ENCODE peak calls at places on chromosomes 7 and 10, in five cellular contexts. K is fibroblast of lung, Z is Calu3, Y is A549, I is PC-3. P is an unnamed sample.

GRCh38 chr10:5951167-5951711 is 26.1 kb downstream of the IL15RA start:
- DNase-seq in Y (no peak), K (peak), I (peak), Z (peak), P (no peak)

GRCh38 chr10:27197980-27198645 is 42.5 kb downstream of the ACBD5 start:
- DNase-seq in Y (no peak), Z (no peak), I (no peak), K (peak), P (no peak)

GRCh38 chr10:128924918-128925317 is 542.1 kb upstream of the MGMT start:
- DNase-seq in Z (no peak), Y (no peak), K (no peak), I (no peak), P (no peak)

GRCh38 chr10:30728127-30728526 is 98.6 kb upstream of the LYZL2 start:
- DNase-seq in Z (no peak), I (no peak), K (no peak), Y (no peak), P (no peak)

GRCh38 chr10:133141144-133141962 is 18.7 kb upstream of the KNDC1 start:
- DNase-seq in K (no peak), Z (no peak), Y (no peak), I (no peak), P (no peak)

GRCh38 chr10:84333864-84334451 is 5.6 kb downstream of the CCSER2 start:
- DNase-seq in Z (no peak), K (peak), Y (no peak), I (no peak), P (peak)

GRCh38 chr10:119688033-119688508 is 36.9 kb downstream of the BAG3 start:
- DNase-seq in Z (no peak), I (no peak), K (no peak), Y (no peak), P (peak)

GRCh38 chr7:2968616-2969397 is 74.9 kb downstream of the CARD11 start:
- DNase-seq in K (no peak), I (no peak), Y (no peak), Z (no peak), P (no peak)

GRCh38 chr7:140625908-140626868 is 14.4 kb downstream of the DENND2A start:
- DNase-seq in I (peak), Y (peak), K (peak), Z (no peak), P (no peak)

GRCh38 chr7:36127075-36127740 is 25.8 kb upstream of the EEPD1 start:
- DNase-seq in I (no peak), Y (no peak), K (no peak), Z (no peak), P (no peak)

GRCh38 chr10:79052311-79053080 is 16.3 kb upstream of the ZMIZ1 start:
- DNase-seq in I (peak), K (no peak), Y (peak), Z (no peak), P (no peak)

GRCh38 chr7:2757904-2758672 is 70.1 kb downstream of the AMZ1 start:
- DNase-seq in I (peak), K (peak), Z (peak), Y (peak), P (peak)

GRCh38 chr7:20083781-20084180 is 133.4 kb downstream of the MACC1 start:
- DNase-seq in Y (peak), K (peak), I (peak), Z (peak), P (no peak)

GRCh38 chr7:25565949-25566348 is 337.7 kb upstream of the NPVF start:
- DNase-seq in K (peak), I (peak), Z (peak), Y (peak), P (peak)

GRCh38 chr7:156578978-156579430 is 61.6 kb upstream of the RNF32 start:
- DNase-seq in Y (no peak), Z (no peak), K (no peak), I (no peak), P (no peak)

GRCh38 chr10:101029520-101030309 is 1.2 kb downstream of the PDZD7 start:
- DNase-seq in I (no peak), K (no peak), Z (no peak), Y (no peak), P (no peak)

GRCh38 chr10:31515819-31516402 is 196.9 kb downstream of the ZEB1 start:
- DNase-seq in Z (no peak), Y (no peak), I (peak), K (peak), P (no peak)

GRCh38 chr7:34747842-34748241 is 89.8 kb downstream of the NPSR1 start:
- DNase-seq in I (peak), Y (no peak), Z (peak), K (no peak), P (no peak)

GRCh38 chr10:122555431-122555830 is 5.1 kb upstream of the DMBT1 start:
- DNase-seq in Z (no peak), I (no peak), Y (no peak), K (no peak), P (no peak)

GRCh38 chr7:112129655-112130323 is 76.4 kb downstream of the DOCK4 start:
- DNase-seq in K (no peak), Z (no peak), Y (no peak), I (peak), P (no peak)

GRCh38 chr7:134831862-134832261 is 52.4 kb downstream of the CALD1 start:
- DNase-seq in K (peak), Z (no peak), I (no peak), Y (no peak), P (no peak)

GRCh38 chr10:106741131-106741530 is 423.4 kb downstream of the SORCS1 start:
- DNase-seq in Y (no peak), Z (no peak), K (no peak), I (no peak), P (no peak)

GRCh38 chr10:88386878-88387773 is 196.0 kb downstream of the RNLS start:
- DNase-seq in K (peak), Y (peak), Z (peak), I (no peak), P (peak)

GRCh38 chr10:95308389-95309302 is 17.8 kb upstream of the PDLIM1 start:
- DNase-seq in K (peak), I (peak), Z (peak), Y (peak), P (no peak)

GRCh38 chr7:158587425-158588084 is at the start of gene PTPRN2:
- DNase-seq in K (peak), Z (peak), Y (peak), I (peak), P (peak)

GRCh38 chr7:19621740-19622139 is 87.1 kb downstream of the POLR1F start:
- DNase-seq in I (peak), Z (no peak), K (no peak), Y (no peak), P (no peak)

GRCh38 chr10:93921338-93921737 is 27.6 kb downstream of the SLC35G1 start:
- DNase-seq in Y (no peak), I (no peak), Z (peak), K (no peak), P (peak)

GRCh38 chr10:122688293-122688989 is 11.2 kb downstream of the C10orf120 start:
- DNase-seq in K (no peak), I (peak), Y (no peak), Z (no peak), P (no peak)

GRCh38 chr7:45659496-45660139 is 85.5 kb downstream of the ADCY1 start:
- DNase-seq in K (no peak), Z (no peak), Y (no peak), I (no peak), P (no peak)

DNA sequence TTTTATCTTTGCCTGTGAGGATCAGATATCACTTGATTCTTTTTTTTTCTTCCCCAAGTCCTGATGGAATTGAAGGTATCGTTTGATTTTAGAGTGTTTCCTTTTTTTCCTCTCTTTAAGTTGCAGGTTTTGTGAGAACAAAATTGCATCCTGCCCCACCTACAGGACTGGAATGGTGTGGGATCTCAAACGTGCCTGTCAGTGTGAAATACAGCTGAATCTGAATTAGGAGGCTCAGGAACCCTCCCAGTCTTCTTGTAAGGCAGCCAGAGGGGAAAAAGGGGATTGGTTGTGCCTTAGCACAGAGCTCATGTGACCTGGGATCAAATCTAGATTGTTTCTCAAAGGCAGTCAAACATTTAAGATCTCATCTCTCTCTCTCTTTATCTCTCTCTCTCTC is 32.7 kb upstream of the KLHL7 start:
- DNase-seq in Z (no peak), Y (no peak), I (no peak), K (no peak), P (no peak)
- TF ChIP-seq CTCF in Z (no peak), Y (no peak), I (peak), K (no peak), P (no peak)

DNA sequence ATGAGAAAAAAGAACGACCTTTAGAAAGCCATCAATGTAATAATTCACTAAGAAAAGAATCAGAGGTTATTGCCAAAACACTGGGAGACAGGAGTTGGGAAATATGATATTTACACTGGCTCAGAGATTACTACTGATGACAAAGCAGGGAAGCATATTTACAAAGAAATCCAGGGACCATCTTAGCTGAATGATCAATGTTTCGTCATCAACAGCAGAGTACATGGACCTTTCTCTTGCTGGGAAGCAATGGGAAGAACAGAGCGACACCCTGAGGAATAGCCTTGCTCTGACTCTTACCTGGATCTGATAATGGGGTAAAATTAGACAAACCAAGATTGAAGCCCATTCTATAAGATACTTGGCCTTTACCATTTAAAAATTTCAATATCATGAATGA is 1293.5 kb downstream of the XPNPEP1 start:
- DNase-seq in K (no peak), Y (no peak), Z (no peak), I (peak), P (no peak)
- TF ChIP-seq CTCF in K (no peak), Y (no peak), Z (no peak), I (peak), P (no peak)

GRCh38 chr10:49415846-49416245 is 20.0 kb upstream of the DRGX start:
- DNase-seq in K (no peak), Z (no peak), Y (no peak), I (no peak), P (no peak)
- TF ChIP-seq CTCF in K (no peak), Z (no peak), Y (no peak), I (no peak), P (no peak)

DNA sequence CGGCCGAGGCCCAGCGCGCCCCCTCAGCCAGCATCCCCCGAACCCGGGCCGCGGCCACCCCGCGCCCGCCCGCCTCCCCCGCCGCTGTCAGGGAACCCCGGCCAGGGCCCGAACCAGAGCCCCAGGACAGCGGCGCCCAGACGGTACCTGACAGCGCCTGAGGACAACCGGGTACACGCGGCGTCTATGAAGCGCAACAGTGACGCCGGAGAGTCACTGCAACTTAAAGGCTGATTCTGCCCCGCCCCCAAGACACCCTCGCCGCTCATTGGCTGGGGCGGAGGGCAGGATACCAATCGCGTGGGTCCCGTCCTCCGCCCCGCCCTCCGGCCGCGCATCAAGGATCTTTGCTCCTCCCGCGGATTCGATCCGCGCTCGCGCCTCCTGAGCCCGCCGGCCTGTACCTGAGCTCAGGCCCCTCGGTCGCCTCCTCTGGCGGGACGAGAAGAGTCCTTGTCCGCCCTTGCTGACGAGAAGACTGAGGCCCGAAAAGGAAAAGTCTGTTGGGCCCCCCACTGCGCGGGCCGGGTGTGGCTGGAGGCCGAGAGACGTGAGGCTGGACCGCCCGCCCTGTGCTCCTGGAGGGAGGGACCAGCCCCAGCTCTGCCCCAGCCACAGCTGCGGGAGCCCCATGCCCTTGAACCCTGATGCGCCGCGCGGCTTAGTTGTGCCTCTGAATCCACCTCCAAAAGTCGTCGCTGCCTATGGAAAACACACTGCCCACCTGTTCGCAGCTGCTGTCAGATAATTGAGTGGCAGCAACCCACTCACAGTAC is at the start of gene OAT:
- DNase-seq in K (peak), Z (peak), Y (peak), I (peak), P (peak)
- TF ChIP-seq CTCF in K (no peak), Z (no peak), Y (no peak), I (peak), P (no peak)